ENCODE peak calls at places on chromosome 20, in seven cellular contexts. Y is Daoy; Z is effector memory CD8-positive, alpha-beta T cell; M is lung; X is adipocyte; U is mucosa of gallbladder; I is fibroblast of lung. S is an unnamed sample.

GRCh38 chr20:58260006-58260405 is 31.6 kb upstream of the ANKRD60 start:
- DNase-seq in M (no peak), X (no peak), Y (no peak), Z (no peak), I (no peak), U (no peak), S (no peak)

GRCh38 chr20:31496761-31497295 is 17.4 kb upstream of the HM13 start:
- DNase-seq in U (peak), I (no peak), X (no peak), Z (no peak), Y (no peak), M (no peak), S (no peak)

GRCh38 chr20:35116258-35116657 is 23.7 kb upstream of the TRPC4AP start:
- DNase-seq in M (no peak), Y (no peak), U (no peak), I (no peak), Z (no peak), X (no peak), S (no peak)

GRCh38 chr20:1871807-1872455 is 23.3 kb upstream of the SIRPA start:
- DNase-seq in Y (peak), U (peak), M (no peak), Z (no peak), I (no peak), X (no peak), S (no peak)

GRCh38 chr20:52269327-52269726 is 77.7 kb upstream of the ZFP64 start:
- DNase-seq in X (peak), Z (no peak), Y (no peak), U (no peak), M (no peak), I (peak), S (no peak)

GRCh38 chr20:31675828-31676533 is 38.3 kb downstream of the COX4I2 start:
- DNase-seq in X (no peak), Z (peak), M (peak), U (no peak), Y (peak), I (no peak), S (no peak)

GRCh38 chr20:60976913-60977312 is 275.1 kb upstream of the CDH4 start:
- DNase-seq in Y (no peak), X (no peak), I (no peak), U (no peak), Z (no peak), M (no peak), S (no peak)

GRCh38 chr20:31837896-31838397 is 7.5 kb downstream of the FOXS1 start:
- DNase-seq in U (no peak), M (no peak), Z (no peak), Y (peak), I (peak), X (no peak), S (no peak)

GRCh38 chr20:56414842-56415765 is 3.0 kb downstream of the CASS4 start:
- DNase-seq in Y (no peak), M (no peak), X (peak), U (no peak), I (peak), Z (no peak), S (no peak)

GRCh38 chr20:51886891-51887608 is 84.7 kb upstream of the SALL4 start:
- DNase-seq in X (peak), I (no peak), Z (no peak), U (no peak), Y (no peak), M (no peak), S (no peak)

GRCh38 chr20:25223765-25224720 is 23.8 kb upstream of the PYGB start:
- DNase-seq in I (no peak), Z (no peak), M (no peak), U (no peak), Y (no peak), X (no peak), S (no peak)

GRCh38 chr20:24836041-24836533 is 113.0 kb upstream of the CST7 start:
- DNase-seq in U (no peak), Y (no peak), Z (no peak), M (no peak), I (no peak), X (no peak), S (no peak)

GRCh38 chr20:25296094-25297093 is 48.5 kb downstream of the PYGB start:
- DNase-seq in X (no peak), I (peak), Y (no peak), Z (no peak), U (no peak), M (no peak), S (no peak)

GRCh38 chr20:1330075-1330830 is 1.3 kb upstream of the SDCBP2 start:
- DNase-seq in Z (no peak), I (no peak), M (peak), Y (no peak), U (peak), X (no peak), S (peak)

GRCh38 chr20:24109008-24109407 is 120.4 kb upstream of the GGTLC1 start:
- DNase-seq in Y (no peak), U (no peak), I (no peak), Z (peak), M (no peak), X (no peak), S (no peak)

GRCh38 chr20:49753133-49753532 is 39.5 kb upstream of the B4GALT5 start:
- DNase-seq in U (no peak), X (no peak), Y (no peak), Z (no peak), M (no peak), I (no peak), S (no peak)

GRCh38 chr20:36728986-36729385 is 16.9 kb downstream of the NDRG3 start:
- DNase-seq in Z (no peak), I (no peak), X (no peak), M (no peak), Y (peak), U (no peak), S (no peak)

GRCh38 chr20:13022401-13023170 is 13.8 kb downstream of the SPTLC3 start:
- DNase-seq in U (no peak), I (peak), M (no peak), X (peak), Z (no peak), Y (peak), S (no peak)

GRCh38 chr20:17828598-17829144 is 128.9 kb downstream of the BANF2 start:
- DNase-seq in I (no peak), M (no peak), U (no peak), X (no peak), Z (no peak), Y (no peak), S (no peak)

GRCh38 chr20:60453388-60453787 is 495.2 kb downstream of the CDH26 start:
- DNase-seq in U (no peak), I (no peak), X (no peak), Y (no peak), M (no peak), Z (no peak), S (peak)

GRCh38 chr20:14470231-14470894 is 133.0 kb upstream of the FLRT3 start:
- DNase-seq in M (no peak), U (peak), I (no peak), Z (no peak), Y (no peak), X (no peak), S (no peak)

GRCh38 chr20:47540443-47541354 is 39.0 kb downstream of the NCOA3 start:
- DNase-seq in I (peak), M (no peak), X (peak), U (no peak), Y (no peak), Z (no peak), S (no peak)

GRCh38 chr20:2507875-2508630 is 662 bp downstream of the ZNF343 start:
- DNase-seq in M (no peak), Z (no peak), I (peak), Y (peak), X (peak), U (no peak), S (peak)

GRCh38 chr20:24470031-24470781 is 777 bp downstream of the SYNDIG1 start:
- DNase-seq in Y (no peak), X (peak), M (no peak), U (no peak), I (peak), Z (no peak), S (no peak)

GRCh38 chr20:33664762-33665144 is 2.0 kb upstream of the ACTL10 start:
- DNase-seq in X (no peak), Z (no peak), I (no peak), M (no peak), Y (no peak), U (no peak), S (no peak)